ENCODE peak calls at places on chromosomes 1 and 21, in seven cellular contexts. G, O, H, Z, E, A and P are unnamed samples.

GRCh38 chr1:38804062-38804886 is 55.3 kb downstream of the RRAGC start:
- DNase-seq in G (no peak), O (no peak), H (no peak), Z (no peak), E (no peak), A (peak), P (no peak)

GRCh38 chr1:29503441-29503840 is 267.1 kb downstream of the PTPRU start:
- DNase-seq in G (no peak), O (no peak), H (no peak), Z (no peak), E (no peak), A (no peak), P (no peak)

GRCh38 chr1:43414634-43415223 is 25.0 kb downstream of the SZT2 start:
- DNase-seq in G (peak), O (peak), H (peak), Z (no peak), E (no peak), A (no peak), P (no peak)

GRCh38 chr21:45167796-45168222 is 93.4 kb downstream of the ADARB1 start:
- DNase-seq in G (no peak), O (peak), H (no peak), Z (no peak), E (peak), A (no peak), P (no peak)

GRCh38 chr1:186930248-186930647 is 101.5 kb downstream of the PLA2G4A start:
- DNase-seq in G (no peak), O (no peak), H (no peak), Z (no peak), E (peak), A (no peak), P (no peak)

GRCh38 chr1:96559707-96560588 is 161.6 kb upstream of the PTBP2 start:
- DNase-seq in G (no peak), O (peak), H (peak), Z (no peak), E (peak), A (no peak), P (peak)

GRCh38 chr1:236844499-236845271 is 49.6 kb downstream of the MTR start:
- DNase-seq in G (no peak), O (no peak), H (no peak), Z (no peak), E (peak), A (no peak), P (no peak)

GRCh38 chr1:26349196-26349885 is 4.6 kb downstream of the CRYBG2 start:
- DNase-seq in G (no peak), O (peak), H (no peak), Z (no peak), E (peak), A (no peak), P (no peak)

GRCh38 chr1:184563308-184563707 is 176.5 kb downstream of the C1orf21 start:
- DNase-seq in G (no peak), O (peak), H (no peak), Z (no peak), E (no peak), A (no peak), P (no peak)

GRCh38 chr1:85134583-85135455 is 66.0 kb downstream of the SYDE2 start:
- DNase-seq in G (no peak), O (peak), H (no peak), Z (no peak), E (peak), A (no peak), P (no peak)

GRCh38 chr1:35894183-35894582 is 11.2 kb downstream of the AGO1 start:
- DNase-seq in G (peak), O (no peak), H (no peak), Z (no peak), E (no peak), A (peak), P (peak)

GRCh38 chr1:162371611-162372010 is 5.0 kb downstream of the SPATA46 start:
- DNase-seq in G (no peak), O (no peak), H (no peak), Z (no peak), E (no peak), A (no peak), P (no peak)

GRCh38 chr1:178912597-178912996 is 41.7 kb upstream of the ANGPTL1 start:
- DNase-seq in G (no peak), O (no peak), H (no peak), Z (no peak), E (no peak), A (no peak), P (no peak)

GRCh38 chr1:218433744-218434143 is 88.6 kb downstream of the TGFB2 start:
- DNase-seq in G (no peak), O (no peak), H (no peak), Z (no peak), E (no peak), A (no peak), P (no peak)